ENCODE peak calls at places on chromosomes 6 and 20, in nine cellular contexts. S is ovary; V is progenitor cell of endocrine pancreas; A is MCF 10A; T is RWPE1; N is GM12878; P is PC-9; H is brain microvascular endothelial cell; D is CD4-positive, alpha-beta T cell. B is an unnamed sample.

GRCh38 chr20:60126975-60127374 is 168.8 kb downstream of the CDH26 start:
- DNase-seq in S (no peak), V (no peak), A (no peak), T (no peak), N (no peak), P (no peak), H (no peak), D (no peak), B (no peak)

GRCh38 chr6:15522856-15523529 is 139.8 kb downstream of the DTNBP1 start:
- DNase-seq in S (no peak), V (no peak), A (no peak), T (peak), N (no peak), P (no peak), H (no peak), D (no peak), B (peak)

GRCh38 chr6:92756912-92757311 is 662.4 kb downstream of the EPHA7 start:
- DNase-seq in S (no peak), V (no peak), A (peak), T (peak), N (no peak), P (no peak), H (no peak), D (no peak), B (no peak)

GRCh38 chr20:51565741-51566140 is 23.2 kb upstream of the NFATC2 start:
- DNase-seq in S (no peak), V (no peak), A (no peak), T (no peak), N (no peak), P (no peak), H (peak), D (no peak), B (no peak)

GRCh38 chr20:53322651-53323050 is 271.0 kb downstream of the ZNF217 start:
- DNase-seq in S (no peak), V (no peak), A (no peak), T (no peak), N (no peak), P (no peak), H (no peak), D (no peak), B (no peak)

GRCh38 chr6:79946773-79947190 is 571 bp downstream of the ELOVL4 start:
- DNase-seq in S (no peak), V (peak), A (peak), T (peak), N (no peak), P (no peak), H (peak), D (peak), B (peak)

GRCh38 chr6:4935981-4936680 is 67.7 kb downstream of the RPP40 start:
- DNase-seq in S (no peak), V (no peak), A (no peak), T (no peak), N (no peak), P (no peak), H (no peak), D (no peak), B (no peak)

GRCh38 chr6:37940074-37940847 is 120.7 kb downstream of the ZFAND3 start:
- DNase-seq in S (peak), V (no peak), A (peak), T (no peak), N (no peak), P (no peak), H (peak), D (no peak), B (peak)

GRCh38 chr6:30325873-30326445 is 768 bp upstream of the TRIM39 start:
- DNase-seq in S (peak), V (peak), A (no peak), T (no peak), N (peak), P (peak), H (no peak), D (peak), B (peak)

GRCh38 chr6:136012198-136012884 is 160.8 kb downstream of the PDE7B start:
- DNase-seq in S (no peak), V (no peak), A (peak), T (peak), N (no peak), P (peak), H (peak), D (no peak), B (no peak)

GRCh38 chr20:48930878-48931277 is 9.4 kb downstream of the ARFGEF2 start:
- DNase-seq in S (no peak), V (no peak), A (no peak), T (no peak), N (no peak), P (no peak), H (no peak), D (no peak), B (no peak)

GRCh38 chr20:60144428-60144827 is 186.2 kb downstream of the CDH26 start:
- DNase-seq in S (no peak), V (no peak), A (no peak), T (no peak), N (no peak), P (no peak), H (no peak), D (no peak), B (no peak)

GRCh38 chr20:10040070-10040970 is 5.5 kb downstream of the ANKEF1 start:
- DNase-seq in S (no peak), V (no peak), A (peak), T (peak), N (no peak), P (no peak), H (peak), D (no peak), B (no peak)

GRCh38 chr20:57659131-57659788 is 39.0 kb upstream of the ZBP1 start:
- DNase-seq in S (peak), V (no peak), A (no peak), T (no peak), N (no peak), P (no peak), H (no peak), D (no peak), B (peak)

GRCh38 chr6:71250050-71250689 is 38.4 kb upstream of the OGFRL1 start:
- DNase-seq in S (no peak), V (no peak), A (peak), T (peak), N (no peak), P (no peak), H (peak), D (no peak), B (no peak)

GRCh38 chr6:84278311-84278710 is 50.9 kb upstream of the CEP162 start:
- DNase-seq in S (no peak), V (no peak), A (no peak), T (no peak), N (no peak), P (no peak), H (no peak), D (no peak), B (no peak)

GRCh38 chr20:25437153-25437581 is 29.7 kb downstream of the GINS1 start:
- DNase-seq in S (no peak), V (no peak), A (no peak), T (peak), N (no peak), P (peak), H (no peak), D (no peak), B (no peak)

GRCh38 chr20:25622450-25623224 is 1.2 kb downstream of the NANP start:
- DNase-seq in S (no peak), V (no peak), A (peak), T (peak), N (no peak), P (no peak), H (no peak), D (no peak), B (no peak)

GRCh38 chr20:361562-361961 is 14.7 kb downstream of the NRSN2 start:
- DNase-seq in S (no peak), V (no peak), A (no peak), T (no peak), N (no peak), P (no peak), H (no peak), D (no peak), B (no peak)

GRCh38 chr20:41055679-41056078 is 27.1 kb downstream of the TOP1 start:
- DNase-seq in S (no peak), V (no peak), A (no peak), T (no peak), N (no peak), P (no peak), H (no peak), D (no peak), B (no peak)

GRCh38 chr20:57244627-57245214 is 21.7 kb downstream of the BMP7 start:
- DNase-seq in S (no peak), V (no peak), A (no peak), T (no peak), N (no peak), P (no peak), H (no peak), D (no peak), B (no peak)

GRCh38 chr20:5608448-5609161 is 141.6 kb upstream of the SHLD1 start:
- DNase-seq in S (no peak), V (no peak), A (peak), T (no peak), N (no peak), P (no peak), H (no peak), D (no peak), B (no peak)

GRCh38 chr6:170132011-170132521 is 158.8 kb downstream of the DLL1 start:
- DNase-seq in S (no peak), V (no peak), A (no peak), T (no peak), N (no peak), P (no peak), H (no peak), D (no peak), B (peak)

GRCh38 chr6:138509371-138509770 is 10.1 kb upstream of the NHSL1 start:
- DNase-seq in S (no peak), V (no peak), A (peak), T (peak), N (no peak), P (peak), H (peak), D (no peak), B (peak)

GRCh38 chr20:63617092-63617875 is 9.6 kb downstream of the GMEB2 start:
- DNase-seq in S (no peak), V (no peak), A (no peak), T (no peak), N (no peak), P (no peak), H (no peak), D (no peak), B (no peak)

GRCh38 chr20:22826306-22827230 is 208.5 kb upstream of the SSTR4 start:
- DNase-seq in S (no peak), V (no peak), A (no peak), T (no peak), N (no peak), P (no peak), H (no peak), D (no peak), B (no peak)

GRCh38 chr6:152298055-152298647 is 339.0 kb downstream of the SYNE1 start:
- DNase-seq in S (no peak), V (no peak), A (no peak), T (no peak), N (no peak), P (no peak), H (no peak), D (no peak), B (no peak)

GRCh38 chr6:46263709-46264091 is 92.9 kb upstream of the ENPP5 start:
- DNase-seq in S (no peak), V (no peak), A (peak), T (peak), N (no peak), P (no peak), H (no peak), D (no peak), B (no peak)

GRCh38 chr6:26141378-26141901 is 54.2 kb downstream of the HFE start:
- DNase-seq in S (no peak), V (no peak), A (no peak), T (no peak), N (no peak), P (no peak), H (no peak), D (no peak), B (peak)

GRCh38 chr20:4244700-4245485 is 229.5 kb upstream of the RNF24 start:
- DNase-seq in S (no peak), V (no peak), A (no peak), T (no peak), N (no peak), P (no peak), H (no peak), D (no peak), B (no peak)

GRCh38 chr6:56102216-56102615 is 145.2 kb downstream of the COL21A1 start:
- DNase-seq in S (no peak), V (no peak), A (no peak), T (no peak), N (no peak), P (no peak), H (no peak), D (no peak), B (no peak)

GRCh38 chr20:37686762-37687477 is 6.9 kb upstream of the CTNNBL1 start:
- DNase-seq in S (no peak), V (no peak), A (peak), T (peak), N (no peak), P (no peak), H (peak), D (no peak), B (no peak)

GRCh38 chr6:22146581-22147468 is 150.0 kb downstream of the PRL start:
- DNase-seq in S (peak), V (no peak), A (no peak), T (no peak), N (no peak), P (no peak), H (no peak), D (no peak), B (peak)

GRCh38 chr6:33607784-33608161 is 13.3 kb upstream of the ITPR3 start:
- DNase-seq in S (no peak), V (no peak), A (peak), T (no peak), N (no peak), P (no peak), H (no peak), D (no peak), B (peak)

GRCh38 chr20:2236266-2236665 is 59.5 kb upstream of the TGM3 start:
- DNase-seq in S (no peak), V (no peak), A (peak), T (peak), N (no peak), P (no peak), H (no peak), D (no peak), B (no peak)

GRCh38 chr6:104623052-104623690 is 236.5 kb downstream of the HACE1 start:
- DNase-seq in S (no peak), V (no peak), A (peak), T (no peak), N (no peak), P (peak), H (no peak), D (no peak), B (no peak)

GRCh38 chr6:158022749-158023596 is 41.3 kb downstream of the SYNJ2 start:
- DNase-seq in S (no peak), V (no peak), A (no peak), T (no peak), N (no peak), P (no peak), H (no peak), D (no peak), B (no peak)

GRCh38 chr6:3163248-3163594 is 5.9 kb upstream of the TUBB2A start:
- DNase-seq in S (no peak), V (no peak), A (peak), T (no peak), N (no peak), P (no peak), H (no peak), D (no peak), B (no peak)

GRCh38 chr6:3162565-3163247 is 5.4 kb upstream of the TUBB2A start:
- DNase-seq in S (peak), V (peak), A (no peak), T (peak), N (no peak), P (peak), H (peak), D (peak), B (peak)

GRCh38 chr6:3162067-3162497 is 4.7 kb upstream of the TUBB2A start:
- DNase-seq in S (no peak), V (no peak), A (no peak), T (no peak), N (no peak), P (no peak), H (no peak), D (no peak), B (no peak)

GRCh38 chr6:3157151-3157933 is at the start of gene TUBB2A:
- DNase-seq in S (peak), V (peak), A (peak), T (peak), N (no peak), P (peak), H (peak), D (peak), B (peak)

GRCh38 chr6:3159805-3160781 is 2.7 kb upstream of the TUBB2A start:
- DNase-seq in S (no peak), V (no peak), A (no peak), T (peak), N (no peak), P (peak), H (no peak), D (peak), B (peak)
- TF ChIP-seq CTCF in S (no peak), V (no peak), A (no peak), T (no peak), N (no peak), P (no peak), H (no peak), D (no peak), B (no peak)

DNA sequence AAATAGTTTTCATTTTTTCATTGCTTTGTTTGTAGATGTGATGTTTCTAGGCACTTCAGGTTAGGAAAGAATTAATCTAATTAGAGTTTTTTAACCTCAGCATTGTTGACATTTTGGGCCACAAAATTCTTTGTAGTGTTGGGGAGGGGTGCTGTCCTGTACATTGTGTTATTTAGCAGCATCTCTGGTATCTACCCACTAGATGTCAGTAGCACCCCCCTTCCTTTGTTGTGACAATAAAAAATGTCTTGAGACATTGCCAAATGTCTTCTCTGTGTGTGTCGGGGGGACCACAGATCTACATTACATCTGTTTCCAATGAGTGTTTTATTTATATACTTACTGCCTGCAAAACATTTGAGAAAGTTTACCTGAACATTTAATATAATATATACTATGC is 45.6 kb downstream of the EYA4 start:
- DNase-seq in S (no peak), V (no peak), A (peak), T (no peak), N (no peak), P (no peak), H (peak), D (no peak), B (no peak)
- TF ChIP-seq CTCF in S (no peak), V (peak), A (peak), T (no peak), N (peak), P (peak), H (peak), D (no peak), B (no peak)

DNA sequence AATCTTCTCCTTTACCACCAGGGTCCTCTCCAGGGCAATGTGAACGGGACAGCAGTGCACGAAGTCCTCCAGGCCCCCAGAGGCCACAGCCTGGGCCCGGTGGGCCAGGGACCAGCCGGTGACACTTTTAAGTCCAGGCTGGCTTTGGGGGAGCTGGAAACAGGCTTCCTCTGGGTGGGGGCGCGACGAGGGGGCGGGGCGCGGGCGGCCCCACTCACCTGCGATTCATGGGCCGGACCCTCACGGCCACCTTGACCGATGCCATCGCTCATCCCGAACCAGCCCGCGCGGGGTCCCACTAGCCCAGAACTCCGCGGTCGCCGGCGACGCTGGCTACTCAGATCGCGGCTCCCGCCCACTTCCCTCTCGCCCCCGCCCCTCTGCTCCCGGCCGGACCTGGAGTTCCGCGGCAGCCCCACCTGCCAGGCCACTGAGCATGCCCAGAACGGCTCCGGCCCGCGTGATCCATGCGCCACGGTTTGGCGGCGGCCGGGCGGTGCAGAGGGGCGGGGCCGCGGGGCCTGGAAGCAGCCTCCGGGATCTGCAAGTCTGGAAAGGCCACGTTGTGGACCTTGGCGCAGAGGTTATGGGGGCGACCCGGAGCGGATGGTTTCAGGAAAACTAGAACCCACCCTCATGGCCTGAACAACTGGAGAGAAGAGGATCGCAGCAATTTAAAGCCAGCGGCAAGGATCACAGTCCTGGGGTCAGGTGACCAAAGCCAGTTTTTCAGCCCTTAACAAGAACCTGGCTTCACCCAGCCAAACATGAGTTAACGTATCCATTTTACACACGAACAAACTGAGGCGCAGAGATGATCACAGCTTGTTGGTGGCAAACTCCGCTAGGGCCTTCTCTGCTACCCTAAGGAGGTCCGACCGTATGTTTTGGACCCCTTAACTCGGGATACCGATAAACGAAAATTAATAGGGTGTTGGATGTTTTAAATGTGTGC is at the start of gene KIF16B:
- DNase-seq in S (peak), V (peak), A (peak), T (peak), N (peak), P (peak), H (peak), D (peak), B (peak)
- TF ChIP-seq CTCF in S (no peak), V (no peak), A (peak), T (peak), N (no peak), P (no peak), H (no peak), D (no peak), B (peak)

GRCh38 chr6:296151-297122 is 4.2 kb downstream of the DUSP22 start:
- DNase-seq in S (no peak), V (no peak), A (peak), T (no peak), N (peak), P (no peak), H (no peak), D (no peak), B (no peak)
- TF ChIP-seq CTCF in S (no peak), V (no peak), A (no peak), T (no peak), N (peak), P (no peak), H (no peak), D (no peak), B (no peak)

DNA sequence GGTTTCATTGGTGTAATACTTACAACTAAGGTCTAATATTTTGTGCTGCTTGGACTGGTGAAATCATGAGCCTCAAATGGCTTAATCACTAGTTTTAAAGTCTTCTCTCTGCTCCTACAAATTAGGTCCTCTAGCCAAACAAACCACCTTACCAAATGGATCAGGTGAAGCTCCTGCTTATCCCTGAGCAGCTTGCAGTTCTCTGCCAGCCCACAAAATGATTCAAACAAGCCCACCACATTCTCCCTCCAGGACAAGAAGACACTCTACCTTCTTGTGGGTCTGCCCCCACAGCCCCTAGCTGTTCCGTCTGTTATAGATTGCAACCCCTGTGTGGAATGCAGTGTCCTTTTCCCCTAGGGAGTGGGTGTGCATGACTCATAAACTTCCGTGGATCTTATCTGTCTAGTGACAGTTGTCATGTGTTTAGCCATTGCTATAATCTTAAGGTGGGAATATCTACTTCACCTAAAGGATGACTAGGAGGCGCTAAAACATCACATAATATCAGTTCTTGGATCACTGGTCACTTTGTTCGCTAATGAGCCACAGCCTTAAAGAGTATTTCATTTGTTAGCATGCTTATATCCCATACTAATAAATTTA is 940.5 kb upstream of the MANEA start:
- DNase-seq in S (no peak), V (no peak), A (peak), T (peak), N (no peak), P (peak), H (no peak), D (no peak), B (no peak)
- TF ChIP-seq CTCF in S (no peak), V (peak), A (peak), T (no peak), N (no peak), P (peak), H (no peak), D (no peak), B (no peak)